ENCODE peak calls at places on chromosomes 3 and 15, in eight cellular contexts. H is NCI-H1048; O is RWPE1; D is aorta; U is T follicular helper cell; Y is OCI-LY7; Z is NCI-H524; R is activated CD4-positive, alpha-beta T cell treated with anti-CD3 and anti-CD28 coated beads for 48 hours. A is an unnamed sample.

GRCh38 chr3:154156529-154156928 is 35.3 kb downstream of the ARHGEF26 start:
- DNase-seq in D (no peak), U (no peak), R (no peak), Z (no peak), Y (no peak), H (no peak), O (no peak), A (no peak)

GRCh38 chr15:41494190-41494921 is 682 bp downstream of the ITPKA start:
- DNase-seq in Z (no peak), H (no peak), D (peak; percentile 81), Y (peak; percentile 55), U (no peak), O (peak; percentile 34), R (peak; percentile 67), A (peak; percentile 20)

GRCh38 chr3:115989927-115990326 is 366.6 kb downstream of the GAP43 start:
- DNase-seq in U (no peak), D (no peak), H (no peak), O (no peak), R (no peak), Z (peak; percentile 71), Y (no peak), A (no peak)

GRCh38 chr3:172177046-172177445 is 137.7 kb downstream of the FNDC3B start:
- DNase-seq in U (no peak), O (no peak), Y (no peak), H (no peak), D (no peak), Z (no peak), R (no peak), A (no peak)

GRCh38 chr3:32821686-32822296 is 4.0 kb downstream of the TRIM71 start:
- DNase-seq in O (no peak), U (no peak), Z (no peak), D (no peak), R (no peak), Y (no peak), H (no peak), A (no peak)

GRCh38 chr3:80233576-80233975 is 465.8 kb upstream of the ROBO1 start:
- DNase-seq in U (no peak), Y (no peak), R (no peak), H (no peak), Z (no peak), O (no peak), D (no peak), A (no peak)

GRCh38 chr15:88613074-88613944 is 7.8 kb upstream of the AEN start:
- DNase-seq in D (no peak), R (no peak), O (no peak), H (no peak), Y (no peak), Z (no peak), U (no peak), A (no peak)

GRCh38 chr3:193791041-193792032 is 198.3 kb downstream of the OPA1 start:
- DNase-seq in U (no peak), H (no peak), Y (peak; percentile 16), R (no peak), Z (no peak), O (peak; percentile 36), D (no peak), A (no peak)

GRCh38 chr3:13647314-13648059 is 98.6 kb downstream of the FBLN2 start:
- DNase-seq in Z (no peak), H (no peak), U (no peak), O (peak; percentile 64), Y (no peak), R (peak; percentile 36), D (no peak), A (no peak)

GRCh38 chr3:119981386-119981785 is 112.9 kb downstream of the GSK3B start:
- DNase-seq in H (no peak), R (no peak), Y (no peak), D (no peak), Z (no peak), U (no peak), O (no peak), A (no peak)

GRCh38 chr3:31105438-31106077 is 211.1 kb upstream of the GADL1 start:
- DNase-seq in U (no peak), O (peak; percentile 73), Y (no peak), Z (no peak), D (no peak), R (peak; percentile 37), H (no peak), A (peak; percentile 45)

GRCh38 chr3:132083583-132084372 is 49.0 kb upstream of the CPNE4 start:
- DNase-seq in H (no peak), R (no peak), O (peak; percentile 53), Y (no peak), D (no peak), Z (no peak), U (no peak), A (no peak)

GRCh38 chr15:40278026-40278425 is 4.8 kb downstream of the ANKRD63 start:
- DNase-seq in Y (no peak), U (no peak), O (no peak), H (no peak), D (no peak), R (no peak), Z (no peak), A (no peak)

GRCh38 chr15:64841258-64842098 is at the start of gene PLEKHO2:
- DNase-seq in U (peak; percentile 81), R (peak; percentile 86), H (peak; percentile 94), Y (peak; percentile 94), O (peak; percentile 98), D (peak; percentile 99), Z (peak; percentile 86), A (peak; percentile 93)

GRCh38 chr15:33125883-33126535 is 68.5 kb downstream of the FMN1 start:
- DNase-seq in U (no peak), Y (no peak), Z (no peak), H (no peak), O (no peak), D (no peak), R (no peak), A (no peak)

GRCh38 chr3:151037746-151038145 is 47.7 kb upstream of the MED12L start:
- DNase-seq in D (no peak), Z (no peak), U (no peak), O (peak; percentile 74), Y (no peak), H (no peak), R (no peak), A (peak; percentile 89)

GRCh38 chr15:81303241-81304225 is 20.4 kb downstream of the STARD5 start:
- DNase-seq in D (peak; percentile 11), U (no peak), H (no peak), O (no peak), R (no peak), Z (no peak), Y (no peak), A (no peak)

GRCh38 chr15:73105064-73105463 is 52.8 kb downstream of the NEO1 start:
- DNase-seq in U (no peak), H (no peak), Z (no peak), D (no peak), O (no peak), Y (no peak), R (no peak), A (no peak)